ENCODE peak calls at places on chromosomes 3 and 15, in four cellular contexts. J is HEK293T, T is HepG2, H is K562. L is an unnamed sample.

GRCh38 chr15:100715571-100716455 is 113.4 kb downstream of the ASB7 start:
- DNase-seq in J (no peak), T (peak; percentile 94), H (no peak), L (no peak)

GRCh38 chr3:120093923-120094775 is at the start of gene GSK3B:
- DNase-seq in J (peak; percentile 34), T (peak; percentile 48), H (peak; percentile 84), L (peak; percentile 78)

GRCh38 chr3:114685053-114685630 is 391.3 kb downstream of the TIGIT start:
- DNase-seq in J (no peak), T (no peak), H (no peak), L (no peak)

GRCh38 chr3:66409771-66410355 is 91.0 kb downstream of the LRIG1 start:
- DNase-seq in J (no peak), T (no peak), H (no peak), L (no peak)

GRCh38 chr3:176663819-176664218 is 533.5 kb downstream of the TBL1XR1 start:
- DNase-seq in J (peak; percentile 19), T (peak; percentile 36), H (peak; percentile 18), L (no peak)

GRCh38 chr15:25245801-25246622 is 192.8 kb downstream of the UBE3A start:
- DNase-seq in J (no peak), T (no peak), H (no peak), L (peak; percentile 1)

GRCh38 chr15:29756358-29757267 is 65.7 kb downstream of the TJP1 start:
- DNase-seq in J (no peak), T (no peak), H (no peak), L (no peak)

GRCh38 chr15:70345251-70346019 is 247.7 kb upstream of the TLE3 start:
- DNase-seq in J (no peak), T (no peak), H (no peak), L (no peak)

GRCh38 chr15:68337826-68338225 is 60.3 kb downstream of the FEM1B start:
- DNase-seq in J (no peak), T (no peak), H (no peak), L (no peak)

GRCh38 chr15:60408438-60409105 is 10.8 kb upstream of the ANXA2 start:
- DNase-seq in J (no peak), T (peak; percentile 16), H (no peak), L (no peak)

GRCh38 chr3:115785782-115786181 is 162.5 kb downstream of the GAP43 start:
- DNase-seq in J (no peak), T (no peak), H (no peak), L (no peak)

GRCh38 chr15:85475317-85475701 is 94.9 kb downstream of the AKAP13 start:
- DNase-seq in J (no peak), T (no peak), H (no peak), L (no peak)

GRCh38 chr15:69303337-69304175 is 4.8 kb downstream of the PAQR5 start:
- DNase-seq in J (peak; percentile 40), T (no peak), H (peak; percentile 27), L (no peak)

GRCh38 chr3:124217542-124217941 is 225.6 kb upstream of the ROPN1 start:
- DNase-seq in J (peak; percentile 60), T (peak; percentile 76), H (peak; percentile 20), L (peak; percentile 73)

GRCh38 chr3:185729335-185729715 is 95.5 kb downstream of the IGF2BP2 start:
- DNase-seq in J (no peak), T (no peak), H (no peak), L (no peak)

GRCh38 chr3:168671091-168671490 is 575.4 kb upstream of the GOLIM4 start:
- DNase-seq in J (no peak), T (no peak), H (no peak), L (no peak)

GRCh38 chr3:11593318-11594034 is 50.2 kb downstream of the VGLL4 start:
- DNase-seq in J (no peak), T (peak; percentile 78), H (no peak), L (no peak)

GRCh38 chr3:195896361-195897080 is 11.8 kb downstream of the TNK2 start:
- DNase-seq in J (no peak), T (no peak), H (peak; percentile 62), L (no peak)

GRCh38 chr3:33146791-33147445 is 33.1 kb downstream of the CRTAP start:
- DNase-seq in J (no peak), T (no peak), H (no peak), L (no peak)

GRCh38 chr15:22808761-22809280 is 22.4 kb downstream of the NIPA1 start:
- DNase-seq in J (no peak), T (no peak), H (no peak), L (no peak)

GRCh38 chr3:52248816-52249547 is 3.4 kb downstream of the PPM1M start:
- DNase-seq in J (no peak), T (no peak), H (no peak), L (no peak)
- TF ChIP-seq ELF4 in J (no peak), T (no peak), H (no peak), L (no peak)

GRCh38 chr15:57795261-57795660 is 88.7 kb downstream of the POLR2M start:
- DNase-seq in J (no peak), T (no peak), H (no peak), L (no peak)
- TF ChIP-seq ELF4 in J (no peak), T (no peak), H (no peak), L (no peak)

DNA sequence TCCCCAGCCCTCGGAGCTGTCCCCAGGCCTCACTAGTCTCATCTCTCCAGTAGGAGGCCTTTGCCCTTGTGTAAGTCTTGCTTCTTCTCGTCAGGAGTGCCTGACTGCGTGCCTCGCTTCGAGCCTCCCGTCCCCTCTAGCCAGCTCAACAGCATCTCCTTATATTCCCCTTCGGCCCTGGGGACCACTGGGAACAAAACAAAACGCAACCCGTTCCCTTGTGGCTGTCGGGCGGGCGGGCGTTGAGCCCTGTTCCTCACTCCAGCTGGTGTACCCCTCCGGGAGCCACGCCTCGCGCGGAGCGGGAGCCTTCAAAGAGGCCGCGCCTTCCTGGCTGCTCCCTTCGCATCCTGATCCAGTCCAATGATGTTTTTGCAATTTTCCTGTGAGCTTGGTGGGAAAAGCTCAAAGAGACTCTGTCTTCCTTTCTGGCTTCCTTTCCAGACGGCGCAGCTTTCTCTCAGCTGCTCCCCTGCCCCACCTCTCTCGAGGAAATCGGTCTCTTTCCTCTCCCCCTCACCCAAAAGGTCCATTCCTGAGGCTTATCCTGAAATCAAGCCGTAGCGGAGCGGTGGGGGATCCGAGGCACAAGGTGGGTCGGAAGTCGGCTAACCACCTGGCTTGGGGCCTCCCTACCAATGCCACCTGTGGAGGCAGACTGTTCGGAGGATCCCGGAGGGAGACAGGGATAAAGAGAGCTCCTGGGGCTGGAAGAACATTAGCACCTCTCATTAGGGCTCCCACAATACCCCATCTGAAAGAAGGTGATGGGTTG is 33.4 kb upstream of the SRP14 start:
- DNase-seq in J (no peak), T (no peak), H (no peak), L (no peak)
- TF ChIP-seq ELF4 in J (no peak), T (no peak), H (no peak), L (no peak)

DNA sequence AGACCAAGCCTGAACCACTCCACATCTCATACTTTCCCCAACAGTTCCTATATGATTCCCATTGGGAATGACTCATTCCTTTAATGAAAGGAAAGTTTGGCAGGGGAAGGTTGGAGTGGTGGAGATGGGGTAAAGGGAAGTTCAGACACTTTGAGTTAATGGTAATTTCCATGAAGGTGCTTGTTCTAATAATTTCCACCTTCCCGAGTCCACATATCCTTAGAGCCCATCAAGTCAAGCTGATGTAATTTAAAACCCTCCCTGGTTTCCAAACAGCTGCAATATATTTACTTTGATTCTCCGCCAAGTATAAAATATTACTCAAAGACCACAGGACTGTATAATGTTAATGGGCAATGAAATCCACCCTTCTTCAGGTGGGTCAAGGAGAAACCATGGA is 95.0 kb upstream of the GALNT15 start:
- DNase-seq in J (no peak), T (no peak), H (no peak), L (no peak)
- TF ChIP-seq ELF4 in J (no peak), T (no peak), H (no peak), L (no peak)

GRCh38 chr3:99409961-99410360 is 228.4 kb upstream of the COL8A1 start:
- DNase-seq in J (no peak), T (no peak), H (no peak), L (no peak)

GRCh38 chr3:99410789-99411311 is 227.5 kb upstream of the COL8A1 start:
- DNase-seq in J (no peak), T (no peak), H (no peak), L (no peak)

GRCh38 chr3:99402755-99403154 is 235.6 kb upstream of the COL8A1 start:
- DNase-seq in J (no peak), T (no peak), H (no peak), L (no peak)

DNA sequence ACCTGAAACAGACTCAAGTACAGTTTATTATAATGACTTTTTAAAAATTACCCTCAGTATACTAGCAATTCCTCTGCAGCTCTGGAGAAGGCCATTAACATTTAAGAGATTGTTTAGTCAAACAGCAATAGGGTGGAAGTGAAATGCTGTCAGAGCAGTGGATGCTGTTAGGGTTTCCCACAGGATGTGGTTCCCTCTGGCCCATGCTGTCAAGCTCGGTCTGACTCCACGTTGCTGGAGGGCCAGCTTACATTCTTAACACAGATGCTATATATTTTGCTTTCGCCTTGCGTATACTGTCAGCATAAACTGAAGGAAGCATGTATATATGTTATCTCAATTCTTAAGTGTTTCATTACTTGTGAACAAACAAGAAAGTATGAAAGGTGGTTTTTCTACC is 231.1 kb upstream of the COL8A1 start:
- DNase-seq in J (no peak), T (no peak), H (no peak), L (no peak)
- TF ChIP-seq ELF4 in J (no peak), T (no peak), H (no peak), L (no peak)

GRCh38 chr3:69500604-69501003 is 114.7 kb upstream of the FRMD4B start:
- DNase-seq in J (no peak), T (no peak), H (no peak), L (no peak)

GRCh38 chr3:69504232-69504631 is 118.3 kb upstream of the FRMD4B start:
- DNase-seq in J (no peak), T (no peak), H (no peak), L (no peak)

GRCh38 chr3:69510481-69511031 is 124.7 kb upstream of the FRMD4B start:
- DNase-seq in J (no peak), T (no peak), H (no peak), L (no peak)

GRCh38 chr3:69509288-69509687 is 123.4 kb upstream of the FRMD4B start:
- DNase-seq in J (no peak), T (no peak), H (no peak), L (no peak)

DNA sequence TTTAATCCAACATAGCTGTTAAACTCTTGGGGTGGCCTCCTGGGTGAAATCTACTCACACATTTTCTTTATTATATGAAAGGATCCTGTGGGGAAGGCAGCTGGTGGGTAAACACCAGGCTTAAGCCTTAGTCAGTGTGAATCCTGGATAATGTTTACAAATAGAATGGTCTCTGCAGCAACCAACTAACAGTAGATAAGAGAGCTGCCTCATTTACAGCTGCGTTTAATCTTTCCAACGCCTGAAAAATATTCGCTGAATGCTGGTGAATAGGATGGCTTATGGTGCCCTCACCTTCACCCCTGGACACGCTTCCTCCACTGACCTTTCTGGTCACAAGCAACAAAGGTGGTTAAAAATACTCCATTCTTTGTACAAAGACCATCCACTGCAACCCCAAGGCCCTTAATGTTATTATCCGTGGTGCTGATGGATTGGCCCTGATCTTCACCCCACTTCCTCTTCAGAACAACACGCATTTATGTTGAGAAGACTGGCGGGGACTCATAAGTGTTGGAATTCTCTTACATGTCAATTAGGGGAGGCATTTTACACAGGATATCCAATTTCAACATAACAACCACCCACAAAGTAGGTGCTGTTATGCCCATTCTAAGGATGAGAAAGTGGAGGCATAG is 120.0 kb upstream of the FRMD4B start:
- DNase-seq in J (no peak), T (no peak), H (no peak), L (no peak)
- TF ChIP-seq ELF4 in J (no peak), T (no peak), H (no peak), L (no peak)